ENCODE peak calls at places on chromosomes 3 and 15, in ten cellular contexts. C is activated CD4-positive, alpha-beta memory T cell treated with anti-CD3 and anti-CD28 coated beads for 36 hours; R is T-cell; M is COR-L47; K is T-helper 17 cell; T is astrocyte; Y is stimulated activated CD8-positive, alpha-beta memory T cell treated with anti-CD3 and anti-CD28 coated beads, Interleukin-4, amount 100 ng/mL, for 48 hours; A is astrocyte of the spinal cord; X is cardiac muscle cell; H is colonic mucosa. S is an unnamed sample.

GRCh38 chr15:51366911-51367310 is 25.5 kb downstream of the GLDN start:
- DNase-seq in C (no peak), R (no peak), M (peak; percentile 70), K (no peak), T (peak; percentile 70), Y (no peak), A (peak; percentile 38), X (peak; percentile 85), H (peak; percentile 68), S (peak; percentile 18)

GRCh38 chr15:94858449-94858848 is 627.1 kb downstream of the MCTP2 start:
- DNase-seq in C (no peak), R (no peak), M (no peak), K (no peak), T (no peak), Y (no peak), A (no peak), X (no peak), H (no peak), S (no peak)

GRCh38 chr15:69341356-69341755 is 42.6 kb downstream of the PAQR5 start:
- DNase-seq in C (no peak), R (no peak), M (no peak), K (no peak), T (no peak), Y (no peak), A (no peak), X (no peak), H (no peak), S (no peak)

GRCh38 chr15:39084683-39085530 is 496.0 kb upstream of the THBS1 start:
- DNase-seq in C (no peak), R (no peak), M (no peak), K (no peak), T (peak; percentile 91), Y (no peak), A (peak; percentile 28), X (peak; percentile 95), H (peak; percentile 27), S (peak; percentile 23)

GRCh38 chr3:150520408-150520807 is 25.9 kb downstream of the SERP1 start:
- DNase-seq in C (no peak), R (no peak), M (no peak), K (no peak), T (no peak), Y (no peak), A (no peak), X (no peak), H (no peak), S (no peak)

GRCh38 chr3:52108302-52109232 is 45.7 kb downstream of the POC1A start:
- DNase-seq in C (no peak), R (no peak), M (no peak), K (no peak), T (no peak), Y (no peak), A (no peak), X (peak; percentile 57), H (no peak), S (no peak)

GRCh38 chr15:65942436-65942835 is 73.1 kb downstream of the RAB11A start:
- DNase-seq in C (peak; percentile 30), R (no peak), M (no peak), K (no peak), T (peak; percentile 26), Y (no peak), A (peak; percentile 18), X (no peak), H (no peak), S (no peak)

GRCh38 chr15:98505611-98506031 is 142.7 kb upstream of the IGF1R start:
- DNase-seq in C (no peak), R (no peak), M (no peak), K (no peak), T (no peak), Y (no peak), A (no peak), X (no peak), H (no peak), S (no peak)

GRCh38 chr15:59569477-59569876 is 42.1 kb upstream of the GCNT3 start:
- DNase-seq in C (no peak), R (no peak), M (no peak), K (no peak), T (no peak), Y (no peak), A (no peak), X (no peak), H (no peak), S (no peak)

GRCh38 chr3:157109267-157110141 is 50.4 kb downstream of the CCNL1 start:
- DNase-seq in C (no peak), R (no peak), M (peak; percentile 57), K (no peak), T (no peak), Y (no peak), A (no peak), X (peak; percentile 72), H (no peak), S (no peak)